ENCODE peak calls at places on chromosomes 6 and 20, in six cellular contexts. N is astrocyte, H is uterus, E is heart left ventricle, D is B cell, Q is cardiac muscle cell. F is an unnamed sample.

GRCh38 chr20:46580613-46581012 is 30.2 kb upstream of the OCSTAMP start:
- DNase-seq in N (no peak), H (no peak), E (no peak), D (no peak), Q (no peak), F (no peak)

GRCh38 chr6:46078294-46078693 is 51.5 kb upstream of the ENPP4 start:
- DNase-seq in N (no peak), H (no peak), E (no peak), D (no peak), Q (no peak), F (no peak)

GRCh38 chr20:13839421-13840092 is 54.7 kb downstream of the NDUFAF5 start:
- DNase-seq in N (peak; percentile 58), H (no peak), E (no peak), D (no peak), Q (peak; percentile 26), F (no peak)

GRCh38 chr6:168648240-168648639 is 207.3 kb downstream of the SMOC2 start:
- DNase-seq in N (no peak), H (no peak), E (peak; percentile 49), D (no peak), Q (no peak), F (no peak)

GRCh38 chr6:73050706-73051105 is 174.6 kb downstream of the KHDC1L start:
- DNase-seq in N (no peak), H (no peak), E (no peak), D (no peak), Q (no peak), F (no peak)

GRCh38 chr6:166156942-166157341 is 10.7 kb downstream of the TBXT start:
- DNase-seq in N (no peak), H (no peak), E (no peak), D (no peak), Q (peak; percentile 36), F (no peak)

GRCh38 chr20:53660947-53661381 is 67.3 kb upstream of the ZNF217 start:
- DNase-seq in N (no peak), H (no peak), E (no peak), D (no peak), Q (no peak), F (peak; percentile 38)

GRCh38 chr6:92979281-92979680 is 440.1 kb downstream of the EPHA7 start:
- DNase-seq in N (peak; percentile 13), H (no peak), E (no peak), D (no peak), Q (peak; percentile 16), F (no peak)

GRCh38 chr6:151493495-151494234 is at the start of gene CCDC170:
- DNase-seq in N (peak; percentile 5), H (no peak), E (peak; percentile 62), D (peak; percentile 29), Q (peak; percentile 16), F (no peak)

GRCh38 chr6:25713802-25714201 is 40.7 kb upstream of the SLC17A4 start:
- DNase-seq in N (no peak), H (no peak), E (no peak), D (no peak), Q (peak; percentile 39), F (no peak)

GRCh38 chr6:44268095-44268628 is 2.1 kb upstream of the TMEM151B start:
- DNase-seq in N (no peak), H (no peak), E (no peak), D (peak; percentile 79), Q (peak; percentile 53), F (peak; percentile 69)

GRCh38 chr6:33716890-33717632 is 5.6 kb upstream of the UQCC2 start:
- DNase-seq in N (no peak), H (no peak), E (no peak), D (no peak), Q (no peak), F (no peak)

GRCh38 chr6:166364480-166364879 is 18.3 kb downstream of the MPC1 start:
- DNase-seq in N (no peak), H (no peak), E (no peak), D (no peak), Q (no peak), F (no peak)

GRCh38 chr6:33521790-33522091 is 58.3 kb downstream of the BAK1 start:
- DNase-seq in N (no peak), H (no peak), E (no peak), D (no peak), Q (no peak), F (no peak)

GRCh38 chr6:162203287-162203686 is 524.3 kb downstream of the PRKN start:
- DNase-seq in N (no peak), H (no peak), E (peak; percentile 50), D (no peak), Q (no peak), F (no peak)

GRCh38 chr6:36217188-36217587 is 20.6 kb downstream of the BRPF3 start:
- DNase-seq in N (no peak), H (no peak), E (no peak), D (no peak), Q (no peak), F (no peak)

GRCh38 chr6:137589067-137589848 is 95.1 kb upstream of the OLIG3 start:
- DNase-seq in N (peak; percentile 7), H (no peak), E (no peak), D (peak; percentile 33), Q (peak; percentile 57), F (peak; percentile 50)
- TF ChIP-seq CTCF in N (peak; percentile 39), H (no peak), E (no peak), D (peak; percentile 52), Q (peak; percentile 49), F (peak; percentile 49)

GRCh38 chr20:51315390-51315789 is 227.1 kb downstream of the NFATC2 start:
- DNase-seq in N (no peak), H (no peak), E (no peak), D (no peak), Q (no peak), F (no peak)

GRCh38 chr20:51321343-51322163 is 221.0 kb downstream of the NFATC2 start:
- DNase-seq in N (no peak), H (no peak), E (no peak), D (no peak), Q (no peak), F (no peak)

GRCh38 chr20:51322164-51322707 is 220.3 kb downstream of the NFATC2 start:
- DNase-seq in N (no peak), H (no peak), E (no peak), D (no peak), Q (no peak), F (no peak)

GRCh38 chr20:51319522-51319921 is 223.0 kb downstream of the NFATC2 start:
- DNase-seq in N (no peak), H (no peak), E (no peak), D (no peak), Q (no peak), F (no peak)

DNA sequence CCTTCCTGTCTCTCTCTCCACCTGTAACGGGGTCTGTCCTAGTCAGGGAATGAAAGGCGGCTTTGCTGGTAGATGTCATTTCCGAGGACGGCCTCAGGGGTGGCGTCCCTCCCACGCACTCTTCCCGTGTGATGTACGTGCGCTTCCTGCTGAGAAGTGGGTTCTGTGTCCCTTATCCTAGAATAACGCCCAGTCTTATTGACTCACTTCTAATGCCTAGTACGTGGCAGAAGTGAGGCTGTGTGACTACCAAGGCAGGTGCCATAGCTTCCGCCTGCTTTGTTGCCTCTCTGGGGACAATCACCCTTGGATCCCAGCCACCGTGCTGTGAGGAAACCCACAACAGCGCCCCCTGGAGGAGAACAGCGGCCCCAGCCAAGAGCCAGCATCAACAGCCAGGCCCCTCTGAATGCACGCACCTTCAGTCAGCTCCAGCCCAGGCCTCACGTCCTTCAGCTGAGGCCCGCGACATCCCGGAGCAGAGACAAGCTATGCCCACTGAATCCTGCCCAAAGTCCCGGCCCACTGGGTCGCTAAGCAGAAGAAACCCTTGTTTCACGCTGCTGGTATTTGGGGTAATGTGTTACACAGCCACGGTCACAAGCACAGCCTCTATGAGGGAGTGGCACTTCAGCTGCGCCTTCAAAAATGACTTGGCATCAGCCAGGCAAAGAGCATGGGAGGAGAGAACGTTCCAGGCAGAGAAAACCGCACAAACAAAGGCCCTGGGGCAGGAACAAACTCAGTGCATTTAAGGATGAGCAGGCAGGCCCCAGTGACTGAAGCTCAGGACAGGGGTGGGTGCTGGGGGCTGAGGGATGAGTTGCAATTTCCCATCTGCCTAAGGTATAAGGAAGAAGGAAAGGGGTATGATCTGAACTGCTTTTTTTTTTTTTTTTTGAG is 224.2 kb downstream of the NFATC2 start:
- DNase-seq in N (no peak), H (no peak), E (no peak), D (peak; percentile 44), Q (peak; percentile 58), F (peak; percentile 28)
- TF ChIP-seq CTCF in N (peak; percentile 49), H (no peak), E (no peak), D (peak; percentile 40), Q (peak; percentile 75), F (peak; percentile 5)

DNA sequence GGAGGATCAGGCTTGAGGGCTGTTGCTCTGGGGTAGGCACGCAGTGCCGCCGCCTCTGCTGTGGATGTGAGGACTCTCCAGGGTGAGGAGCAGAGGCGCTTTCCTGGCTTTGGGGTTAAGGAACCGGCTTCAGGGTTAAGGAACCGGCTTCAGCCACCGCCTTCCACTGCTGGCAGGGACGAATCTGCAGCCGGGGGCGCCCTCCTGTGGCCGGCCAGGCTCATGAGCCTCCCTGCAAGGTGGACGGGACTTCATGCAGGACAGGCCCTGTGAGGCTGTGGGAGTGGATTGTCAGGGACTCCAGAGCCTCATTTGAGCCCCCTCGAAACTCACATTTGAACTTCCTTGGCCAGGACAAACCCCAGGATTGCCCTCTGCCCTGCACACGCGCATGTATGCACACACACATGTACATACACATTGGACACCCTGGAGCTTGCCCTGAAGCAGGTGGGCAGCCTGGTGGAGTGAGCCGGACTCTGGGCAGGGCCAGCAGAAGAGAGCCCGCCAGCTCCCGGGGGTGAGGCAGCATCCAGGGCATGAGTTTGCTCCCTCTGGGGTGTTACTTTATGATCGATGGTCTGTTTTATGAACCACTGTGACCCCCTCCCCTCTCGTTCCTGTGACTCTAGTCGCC is 146.9 kb downstream of the PHACTR3 start:
- DNase-seq in N (no peak), H (peak; percentile 22), E (peak; percentile 79), D (no peak), Q (peak; percentile 62), F (peak; percentile 87)
- TF ChIP-seq CTCF in N (peak; percentile 33), H (peak; percentile 50), E (peak; percentile 80), D (no peak), Q (peak; percentile 70), F (peak; percentile 94)

DNA sequence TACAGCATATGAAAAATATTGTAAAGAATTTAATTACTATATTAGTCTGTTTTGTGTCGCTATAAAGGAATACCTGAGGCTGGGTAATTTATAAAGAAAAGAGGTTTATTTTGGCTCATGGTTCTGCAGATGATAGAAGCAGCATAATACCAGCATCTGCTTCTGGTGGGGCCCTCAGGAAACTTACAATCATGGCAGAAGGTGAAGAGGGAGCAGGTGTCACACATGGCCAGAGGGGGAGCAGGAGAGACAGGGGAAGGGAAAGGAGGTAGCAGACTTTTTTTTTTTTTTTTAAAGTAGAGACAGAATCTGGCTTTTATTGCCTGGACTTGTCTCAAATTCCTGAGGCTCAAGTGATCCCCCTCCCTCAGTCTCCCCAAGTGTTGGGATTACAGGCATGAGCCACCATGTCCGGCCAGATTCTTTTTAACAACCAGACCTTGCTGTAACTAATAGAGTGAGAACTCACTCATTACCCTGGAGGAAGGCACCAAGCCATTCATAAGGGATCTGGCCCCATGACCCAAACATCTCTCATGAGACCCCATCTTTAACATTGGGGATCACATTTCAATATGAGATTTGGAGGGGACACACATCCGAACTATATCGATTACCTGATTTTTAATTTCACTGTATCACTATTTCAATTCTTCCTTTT is 64.6 kb downstream of the MAN1A1 start:
- DNase-seq in N (no peak), H (no peak), E (no peak), D (peak; percentile 10), Q (no peak), F (no peak)
- TF ChIP-seq CTCF in N (no peak), H (no peak), E (no peak), D (peak; percentile 21), Q (peak; percentile 8), F (no peak)

GRCh38 chr6:135664527-135664926 is 167.0 kb upstream of the AHI1 start:
- DNase-seq in N (no peak), H (no peak), E (no peak), D (no peak), Q (no peak), F (no peak)
- TF ChIP-seq CTCF in N (no peak), H (no peak), E (no peak), D (no peak), Q (no peak), F (no peak)